ENCODE peak calls at places on chromosomes 12 and 14, in nine cellular contexts. M is ovary; P is CD8-positive, alpha-beta T cell; Z is PC-9; N is sigmoid colon; C is IMR-90; O is heart left ventricle; U is caudate nucleus; I is aorta. V is an unnamed sample.

GRCh38 chr12:22900401-22900800 is 275.4 kb downstream of the ETNK1 start:
- DNase-seq in I (no peak), M (no peak), C (no peak), O (no peak), U (no peak), Z (no peak), P (no peak), N (no peak), V (no peak)

GRCh38 chr12:130335517-130336392 is 1.9 kb upstream of the PIWIL1 start:
- DNase-seq in P (no peak), U (peak; percentile 1), N (no peak), I (no peak), M (no peak), C (peak; percentile 34), Z (no peak), O (no peak), V (peak; percentile 56)

GRCh38 chr12:32437095-32437515 is 37.7 kb downstream of the FGD4 start:
- DNase-seq in I (no peak), Z (peak; percentile 97), O (no peak), M (peak; percentile 13), N (no peak), P (no peak), C (peak; percentile 92), U (no peak), V (peak; percentile 96)

GRCh38 chr12:96858162-96858561 is 48.9 kb upstream of the NEDD1 start:
- DNase-seq in U (no peak), M (no peak), Z (no peak), C (no peak), N (no peak), P (no peak), I (no peak), O (no peak), V (no peak)

GRCh38 chr12:51863921-51864700 is 15.6 kb upstream of the FIGNL2 start:
- DNase-seq in U (peak; percentile 63), P (no peak), C (no peak), O (no peak), N (no peak), I (peak; percentile 77), M (no peak), Z (no peak), V (no peak)

GRCh38 chr14:91369628-91370445 is 47.8 kb downstream of the CCDC88C start:
- DNase-seq in P (no peak), N (no peak), C (no peak), O (no peak), U (no peak), I (no peak), Z (no peak), M (no peak), V (peak; percentile 55)

GRCh38 chr12:51923506-51924365 is 16.4 kb downstream of the ACVRL1 start:
- DNase-seq in O (peak; percentile 72), M (no peak), N (peak; percentile 79), Z (no peak), I (peak; percentile 88), P (peak; percentile 37), U (no peak), C (no peak), V (no peak)

GRCh38 chr12:23760495-23760894 is 189.0 kb downstream of the SOX5 start:
- DNase-seq in P (no peak), M (no peak), N (no peak), Z (no peak), O (no peak), I (no peak), U (no peak), C (no peak), V (no peak)

GRCh38 chr14:90191154-90191553 is 65.2 kb upstream of the PSMC1 start:
- DNase-seq in N (no peak), U (no peak), Z (no peak), I (no peak), P (no peak), O (no peak), M (no peak), C (no peak), V (no peak)

GRCh38 chr12:27615331-27615891 is 80.8 kb upstream of the REP15 start:
- DNase-seq in N (no peak), I (no peak), P (no peak), C (peak; percentile 56), U (no peak), O (no peak), Z (peak; percentile 38), M (no peak), V (no peak)

GRCh38 chr12:6950944-6951540 is at the start of gene PTPN6:
- DNase-seq in N (peak; percentile 75), O (peak; percentile 70), P (peak; percentile 68), U (no peak), M (no peak), Z (no peak), I (peak; percentile 84), C (no peak), V (no peak)

DNA sequence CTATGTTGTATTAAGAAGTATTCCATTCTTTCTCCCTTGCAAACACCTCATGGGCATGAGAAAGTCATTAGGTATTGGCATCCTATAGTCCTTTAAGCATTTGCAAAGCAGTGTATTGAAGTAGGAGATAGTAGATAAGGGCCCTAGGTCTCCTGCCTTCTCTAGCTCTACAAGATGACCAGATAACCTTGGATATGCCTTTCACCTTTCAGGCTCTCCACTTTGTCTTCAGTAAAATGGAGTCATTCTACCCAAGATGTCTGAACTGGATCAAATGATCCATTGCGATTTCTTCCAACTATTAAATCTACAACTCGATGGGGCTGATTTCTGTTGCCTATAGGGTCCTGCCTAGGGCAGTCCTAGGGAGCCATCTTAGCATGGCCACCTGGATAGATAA is 132.1 kb upstream of the BTG1 start:
- DNase-seq in P (no peak), I (no peak), Z (no peak), O (no peak), C (no peak), N (no peak), M (no peak), U (no peak), V (no peak)
- H3K27ac ChIP-seq in P (no peak overlapping the region), I (no peak overlapping the region), Z (no peak overlapping the region), O (peak overlapping the region; percentile 50), C (no peak overlapping the region), N (no peak overlapping the region), M (no peak overlapping the region), U (no peak overlapping the region), V (no peak overlapping the region)

DNA sequence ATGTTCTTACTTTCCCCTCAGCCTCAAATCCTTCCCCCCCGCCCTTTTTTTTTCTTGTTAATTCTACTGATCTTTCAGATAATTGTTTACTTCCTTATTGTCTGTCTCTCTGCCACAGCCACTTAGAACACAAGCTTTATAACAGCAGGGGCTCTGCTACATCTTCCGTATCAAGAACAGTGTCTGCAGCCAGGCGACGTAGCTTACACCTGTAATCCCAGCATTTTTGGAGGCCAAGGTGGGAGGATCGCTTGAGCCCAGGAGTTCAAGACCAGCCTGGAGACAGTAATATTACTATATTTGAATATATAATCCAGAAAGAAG is 5.4 kb downstream of the SOS2 start:
- DNase-seq in M (no peak), C (no peak), I (no peak), P (no peak), N (no peak), U (no peak), Z (no peak), O (no peak), V (no peak)
- H3K27ac ChIP-seq in M (no peak overlapping the region), C (no peak overlapping the region), I (no peak overlapping the region), P (no peak overlapping the region), N (peak overlapping the region; percentile 58), U (no peak overlapping the region), Z (no peak overlapping the region), O (peak overlapping the region; percentile 49), V (no peak overlapping the region)

DNA sequence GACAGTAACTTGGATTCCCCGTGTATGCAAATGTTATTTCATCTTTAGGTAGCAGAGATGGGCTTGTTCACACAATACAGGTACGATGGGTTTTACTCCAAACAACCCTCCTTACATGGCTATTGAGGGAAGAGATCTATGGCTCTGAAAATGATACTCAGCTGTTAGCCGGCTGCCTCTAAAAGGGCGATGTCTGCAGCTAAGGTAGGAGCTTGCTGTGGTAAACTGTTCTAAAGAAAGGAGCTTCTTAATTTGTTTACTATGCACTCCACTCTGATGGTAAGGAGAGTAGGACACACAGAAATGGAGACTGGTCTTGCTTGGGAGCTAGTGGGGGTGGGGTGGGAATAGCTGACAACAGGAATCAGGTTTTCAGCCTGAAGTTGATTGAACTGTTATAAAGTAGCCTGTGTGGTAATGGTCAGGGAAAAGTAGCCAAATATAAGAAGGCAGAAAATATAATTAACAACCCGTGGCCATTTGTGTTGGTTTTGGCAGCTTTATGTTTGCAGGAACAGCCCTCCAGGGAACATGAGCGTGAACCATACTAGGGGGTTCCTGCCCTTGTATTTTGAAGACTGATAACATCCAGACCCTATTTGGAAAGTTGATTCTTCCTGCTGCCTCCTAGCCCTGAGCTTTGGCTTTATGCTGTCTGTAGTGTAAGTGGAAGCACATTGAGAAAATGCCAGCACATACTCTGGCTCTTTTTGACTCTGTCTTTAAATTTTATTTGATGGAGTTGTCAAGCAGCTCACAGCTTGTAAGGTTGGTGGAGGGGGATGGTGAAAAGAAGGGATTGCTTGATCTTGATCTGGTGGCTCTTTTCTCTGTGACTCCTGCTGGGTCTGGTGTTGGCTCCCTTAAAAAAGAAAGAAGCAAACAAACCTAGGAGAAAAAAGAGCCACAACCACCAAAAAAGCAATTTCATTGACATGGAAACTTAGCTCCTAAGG is 929.8 kb downstream of the DIO2 start:
- DNase-seq in O (no peak), U (no peak), M (no peak), I (no peak), N (no peak), P (no peak), Z (no peak), C (no peak), V (no peak)
- H3K27ac ChIP-seq in O (no peak overlapping the region), U (no peak overlapping the region), M (no peak overlapping the region), I (no peak overlapping the region), N (peak overlapping the region; percentile 12), P (no peak overlapping the region), Z (no peak overlapping the region), C (no peak overlapping the region), V (no peak overlapping the region)

GRCh38 chr12:100201604-100202423 is 1.2 kb downstream of the ACTR6 start:
- DNase-seq in I (no peak), P (no peak), U (no peak), O (no peak), M (no peak), N (no peak), C (no peak), Z (no peak), V (no peak)

GRCh38 chr12:100199347-100200136 is 1.1 kb upstream of the ACTR6 start:
- DNase-seq in N (peak; percentile 83), U (peak; percentile 19), P (peak; percentile 83), Z (peak; percentile 60), C (no peak), M (peak; percentile 71), O (peak; percentile 67), I (peak; percentile 92), V (peak; percentile 24)

GRCh38 chr12:100200450-100201181 is at the start of gene ACTR6:
- DNase-seq in I (peak; percentile 99), U (peak; percentile 86), C (peak; percentile 95), N (peak; percentile 96), P (peak; percentile 98), Z (peak; percentile 93), O (peak; percentile 96), M (peak; percentile 96), V (peak; percentile 95)

GRCh38 chr12:100197486-100197885 is 3.1 kb upstream of the ACTR6 start:
- DNase-seq in N (no peak), I (no peak), C (no peak), O (no peak), Z (peak; percentile 63), P (no peak), U (no peak), M (no peak), V (peak; percentile 93)

DNA sequence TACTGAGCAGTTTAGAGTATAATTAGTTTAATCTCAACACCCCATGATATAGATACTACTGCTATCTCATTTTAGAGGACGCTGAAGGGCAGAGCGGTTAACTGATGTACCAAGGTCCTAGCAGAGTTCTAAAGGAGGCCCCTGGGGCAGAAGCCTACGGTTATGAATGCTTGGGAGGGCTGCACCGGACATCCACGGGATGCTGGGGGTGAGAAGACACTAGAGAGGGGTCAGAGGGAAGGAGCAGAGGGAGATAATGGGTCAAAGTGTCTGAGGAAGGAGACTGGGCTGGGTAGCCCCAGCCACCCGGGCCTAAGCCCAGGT is 1.6 kb upstream of the ACTR6 start:
- DNase-seq in C (no peak), Z (no peak), P (no peak), O (no peak), N (no peak), U (no peak), M (no peak), I (no peak), V (no peak)
- H3K27ac ChIP-seq in C (no peak overlapping the region), Z (no peak overlapping the region), P (peak overlapping the region; percentile 91), O (peak overlapping the region; percentile 84), N (peak overlapping the region; percentile 90), U (no peak overlapping the region), M (no peak overlapping the region), I (no peak overlapping the region), V (no peak overlapping the region)

V was measured in foreskin keratinocyte.